ENCODE peak calls at places on chromosomes 4 and X, in five cellular contexts. P is body of pancreas, K is thyroid gland, T is tibial nerve, A is Peyer's patch. I is an unnamed sample.

GRCh38 chrX:77742788-77743476 is 43.1 kb downstream of the ATRX start:
- DNase-seq in P (no peak), K (peak; percentile 18), T (no peak), A (no peak), I (no peak)

GRCh38 chrX:22124098-22124497 is 92.0 kb downstream of the PHEX start:
- DNase-seq in P (no peak), K (no peak), T (no peak), A (no peak), I (no peak)

GRCh38 chr4:138334346-138335016 is 92.3 kb upstream of the SLC7A11 start:
- DNase-seq in P (peak; percentile 53), K (no peak), T (no peak), A (no peak), I (no peak)

GRCh38 chr4:100742045-100742444 is 224.2 kb upstream of the EMCN start:
- DNase-seq in P (no peak), K (no peak), T (no peak), A (no peak), I (no peak)

GRCh38 chr4:139014391-139015268 is 951 bp upstream of the NOCT start:
- DNase-seq in P (peak; percentile 26), K (no peak), T (no peak), A (no peak), I (no peak)

GRCh38 chr4:88747351-88747750 is 49.7 kb upstream of the NAP1L5 start:
- DNase-seq in P (no peak), K (no peak), T (no peak), A (no peak), I (no peak)

GRCh38 chr4:138035781-138036258 is 206.3 kb downstream of the SLC7A11 start:
- DNase-seq in P (no peak), K (peak; percentile 2), T (no peak), A (no peak), I (no peak)

GRCh38 chrX:35285289-35285962 is 342.8 kb downstream of the FAM47B start:
- DNase-seq in P (no peak), K (no peak), T (no peak), A (no peak), I (no peak)

GRCh38 chrX:31706456-31706855 is 634.6 kb upstream of the FTHL17 start:
- DNase-seq in P (no peak), K (no peak), T (no peak), A (no peak), I (no peak)

DNA sequence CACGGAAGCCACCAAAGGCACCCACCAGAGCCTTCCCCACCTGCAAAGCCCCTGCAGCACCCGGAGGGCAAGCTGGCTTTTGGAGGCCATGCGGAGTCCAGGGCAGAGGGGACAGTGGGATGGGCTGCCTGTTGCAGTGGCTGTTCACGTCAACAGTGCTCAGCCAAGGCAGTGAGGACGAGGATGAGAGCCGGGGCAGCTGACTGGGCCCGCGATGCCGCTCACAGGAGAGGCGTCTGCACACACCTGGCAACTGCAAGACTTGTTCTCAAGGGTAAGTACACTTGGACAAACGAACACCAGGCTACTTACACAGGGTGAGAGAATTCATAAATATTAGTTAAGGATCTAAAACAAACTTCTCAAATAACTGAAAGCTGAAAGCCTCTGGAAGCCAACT is 19.6 kb downstream of the FGFR3 start:
- DNase-seq in P (no peak), K (no peak), T (no peak), A (no peak), I (no peak)
- H3K36me3 ChIP-seq in P (peaks cover 10% of the 10 kb centered on the region), K (peaks cover 33% of the 10 kb centered on the region), T (no peaks in the 10 kb centered on the region), A (peaks cover 45% of the 10 kb centered on the region), I (no peaks in the 10 kb centered on the region)

GRCh38 chr4:76955187-76955586 is 5.6 kb downstream of the SEPTIN11 start:
- DNase-seq in P (no peak), K (peak; percentile 6), T (no peak), A (no peak), I (no peak)
- H3K4me3 ChIP-seq in P (no peak overlapping the region), K (no peak overlapping the region), T (no peak overlapping the region), A (no peak overlapping the region), I (no peak overlapping the region)

GRCh38 chrX:68693481-68694410 is 46.3 kb downstream of the STARD8 start:
- DNase-seq in P (peak; percentile 72), K (peak; percentile 68), T (peak; percentile 45), A (peak; percentile 52), I (peak; percentile 72)
- TF ChIP-seq POLR2A in P (peak; percentile 73), K (peak; percentile 62), T (peak; percentile 63), A (no peak), I (peak; percentile 16)

GRCh38 chrX:40049084-40049641 is 48.6 kb downstream of the BCOR start:
- DNase-seq in P (no peak), K (no peak), T (no peak), A (no peak), I (no peak)
- H3K36me3 ChIP-seq in P (peaks cover 4% of the 10 kb centered on the region), K (peaks cover 43% of the 10 kb centered on the region), T (peaks cover 18% of the 10 kb centered on the region), A (peaks cover 51% of the 10 kb centered on the region), I (no peaks in the 10 kb centered on the region)

GRCh38 chr4:82814034-82814433 is 15.4 kb upstream of the SCD5 start:
- DNase-seq in P (no peak), K (no peak), T (no peak), A (no peak), I (no peak)

GRCh38 chr4:82809614-82810013 is 11.0 kb upstream of the SCD5 start:
- DNase-seq in P (no peak), K (no peak), T (no peak), A (no peak), I (no peak)

GRCh38 chr4:82811838-82812672 is 13.5 kb upstream of the SCD5 start:
- DNase-seq in P (no peak), K (no peak), T (no peak), A (no peak), I (peak; percentile 36)

GRCh38 chr4:82810171-82810570 is 11.6 kb upstream of the SCD5 start:
- DNase-seq in P (no peak), K (no peak), T (no peak), A (no peak), I (no peak)

DNA sequence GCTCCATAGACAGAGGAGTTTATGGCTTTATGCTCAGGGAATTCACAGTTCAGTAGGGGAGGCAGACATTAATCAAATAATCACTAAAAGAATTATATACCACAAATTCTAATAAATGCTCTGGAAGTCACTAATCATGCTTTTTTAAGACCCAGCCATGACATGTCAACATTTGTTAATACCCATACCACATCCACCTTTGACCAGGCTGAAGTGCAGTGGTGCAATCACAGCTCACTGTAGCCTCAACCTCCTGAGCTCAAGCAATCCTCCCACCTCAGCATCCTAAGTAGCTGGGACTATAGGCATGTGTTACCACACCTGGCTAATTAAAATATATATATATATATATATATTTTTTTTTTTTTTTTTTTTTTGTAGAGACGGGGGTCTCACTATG is 12.8 kb upstream of the SCD5 start:
- DNase-seq in P (no peak), K (no peak), T (no peak), A (no peak), I (no peak)
- H3K4me3 ChIP-seq in P (no peak overlapping the region), K (no peak overlapping the region), T (no peak overlapping the region), A (no peak overlapping the region), I (no peak overlapping the region)